ENCODE peak calls at places on chromosomes 11 and 22, in six cellular contexts. I, F, Q, V, L and J are unnamed samples.

GRCh38 chr11:114413958-114414357 is 13.5 kb downstream of the RBM7 start:
- DNase-seq in F (no peak), Q (no peak), L (no peak), V (no peak), I (no peak), J (no peak)

GRCh38 chr11:65491614-65492386 is 7.0 kb upstream of the MALAT1 start:
- DNase-seq in V (no peak), Q (no peak), F (no peak), L (peak), I (no peak), J (no peak)

GRCh38 chr22:48652796-48653195 is 1174.9 kb downstream of the BRD1 start:
- DNase-seq in Q (no peak), L (no peak), I (no peak), V (no peak), F (no peak), J (no peak)

GRCh38 chr11:101907826-101908225 is 7.0 kb upstream of the CEP126 start:
- DNase-seq in I (no peak), L (no peak), F (no peak), Q (no peak), V (no peak), J (no peak)

GRCh38 chr11:117936973-117937372 is 7.8 kb upstream of the TMPRSS13 start:
- DNase-seq in L (no peak), V (no peak), F (no peak), Q (no peak), I (no peak), J (no peak)

GRCh38 chr11:33258631-33259184 is 1.5 kb downstream of the HIPK3 start:
- DNase-seq in Q (no peak), F (no peak), V (peak), I (no peak), L (peak), J (peak)

GRCh38 chr11:131889146-131889577 is 518.7 kb downstream of the NTM start:
- DNase-seq in V (no peak), L (peak), F (peak), Q (no peak), I (no peak), J (no peak)

GRCh38 chr11:32186118-32186517 is 95.2 kb downstream of the RCN1 start:
- DNase-seq in L (no peak), V (no peak), Q (no peak), I (no peak), F (no peak), J (no peak)